ENCODE peak calls at places on chromosomes 13 and 19, in seven cellular contexts. R is HepG2, T is hepatocyte, E is neural progenitor cell, J is GM12878, Q is PC-3, L is mammary epithelial cell. H is an unnamed sample. For H3K4me1 and H3K36me3, the result is how much of the 10 kb centered on the place peaks cover.

GRCh38 chr13:98976338-98976737 is 1.5 kb downstream of the DOCK9 start:
- DNase-seq in R (no peak), T (no peak), E (no peak), J (no peak), Q (no peak), L (no peak), H (no peak)

GRCh38 chr13:28349371-28349770 is 145.6 kb downstream of the FLT1 start:
- DNase-seq in R (no peak), T (no peak), E (no peak), J (no peak), Q (no peak), L (no peak), H (no peak)

GRCh38 chr13:75493156-75493555 is 11.2 kb upstream of the TBC1D4 start:
- DNase-seq in R (no peak), T (no peak), E (no peak), J (no peak), Q (no peak), L (no peak), H (no peak)

GRCh38 chr13:30569901-30570576 is 47.7 kb upstream of the USPL1 start:
- DNase-seq in R (peak), T (peak), E (no peak), J (no peak), Q (peak), L (peak), H (no peak)

GRCh38 chr19:19499272-19499995 is 15.9 kb downstream of the TSSK6 start:
- DNase-seq in R (no peak), T (no peak), E (no peak), J (no peak), Q (no peak), L (no peak), H (no peak)

GRCh38 chr19:29630661-29631060 is 24.6 kb downstream of the POP4 start:
- DNase-seq in R (no peak), T (no peak), E (no peak), J (no peak), Q (no peak), L (no peak), H (no peak)

GRCh38 chr19:17575871-17576757 is 20.7 kb downstream of the COLGALT1 start:
- DNase-seq in R (no peak), T (no peak), E (no peak), J (no peak), Q (no peak), L (no peak), H (no peak)

GRCh38 chr13:76610819-76611415 is 275.3 kb downstream of the KCTD12 start:
- DNase-seq in R (no peak), T (no peak), E (no peak), J (no peak), Q (no peak), L (no peak), H (no peak)

GRCh38 chr19:48500830-48501445 is 10.7 kb downstream of the LMTK3 start:
- DNase-seq in R (no peak), T (no peak), E (no peak), J (no peak), Q (no peak), L (no peak), H (no peak)

GRCh38 chr13:111204438-111205177 is 89.5 kb downstream of the ARHGEF7 start:
- DNase-seq in R (peak), T (peak), E (peak), J (no peak), Q (no peak), L (peak), H (no peak)

GRCh38 chr13:36026556-36026955 is 104.6 kb downstream of the DCLK1 start:
- DNase-seq in R (no peak), T (no peak), E (no peak), J (no peak), Q (no peak), L (no peak), H (no peak)

GRCh38 chr19:6064016-6064702 is 46.1 kb downstream of the RFX2 start:
- DNase-seq in R (no peak), T (no peak), E (no peak), J (no peak), Q (peak), L (peak), H (no peak)

GRCh38 chr19:35848919-35849505 is 3.3 kb downstream of the NPHS1 start:
- DNase-seq in R (no peak), T (peak), E (no peak), J (no peak), Q (no peak), L (no peak), H (no peak)

GRCh38 chr13:107867701-107868661 is 347.4 kb downstream of the LIG4 start:
- DNase-seq in R (no peak), T (peak), E (peak), J (no peak), Q (peak), L (peak), H (no peak)

GRCh38 chr19:6236310-6237291 is 43.2 kb downstream of the MLLT1 start:
- DNase-seq in R (no peak), T (no peak), E (no peak), J (no peak), Q (peak), L (no peak), H (no peak)

GRCh38 chr19:6103217-6103644 is 7.1 kb downstream of the RFX2 start:
- DNase-seq in R (no peak), T (no peak), E (no peak), J (no peak), Q (peak), L (peak), H (no peak)

GRCh38 chr13:78604782-78605611 is 1.6 kb upstream of the POU4F1 start:
- DNase-seq in R (peak), T (no peak), E (peak), J (no peak), Q (no peak), L (peak), H (no peak)

GRCh38 chr19:17865364-17866311 is 5.9 kb downstream of the RPL18A start:
- DNase-seq in R (no peak), T (peak), E (no peak), J (no peak), Q (peak), L (peak), H (no peak)

GRCh38 chr13:95605426-95606125 is 38.9 kb downstream of the DZIP1 start:
- DNase-seq in R (no peak), T (no peak), E (no peak), J (no peak), Q (no peak), L (peak), H (no peak)

GRCh38 chr19:41529484-41530183 is 46.3 kb upstream of the CEACAM21 start:
- DNase-seq in R (no peak), T (no peak), E (no peak), J (no peak), Q (no peak), L (no peak), H (no peak)

GRCh38 chr19:5693195-5694166 is 3.4 kb downstream of the RPL36 start:
- DNase-seq in R (no peak), T (peak), E (no peak), J (no peak), Q (no peak), L (peak), H (peak)

GRCh38 chr19:8696993-8697392 is 1.6 kb downstream of the ACTL9 start:
- DNase-seq in R (no peak), T (no peak), E (no peak), J (no peak), Q (no peak), L (no peak), H (no peak)

GRCh38 chr19:39449116-39449797 is 3.9 kb downstream of the SUPT5H start:
- DNase-seq in R (no peak), T (no peak), E (no peak), J (no peak), Q (no peak), L (no peak), H (no peak)

GRCh38 chr19:39411832-39412099 is 703 bp upstream of the PLEKHG2 start:
- DNase-seq in R (peak), T (peak), E (peak), J (peak), Q (peak), L (peak), H (peak)

GRCh38 chr13:48125794-48126228 is 30.9 kb upstream of the MED4 start:
- DNase-seq in R (peak), T (peak), E (no peak), J (no peak), Q (no peak), L (no peak), H (no peak)

GRCh38 chr13:56198350-56198749 is 942.4 kb upstream of the PRR20A start:
- DNase-seq in R (no peak), T (no peak), E (no peak), J (no peak), Q (no peak), L (no peak), H (no peak)

GRCh38 chr13:112996671-112997091 is 27.7 kb downstream of the MCF2L start:
- DNase-seq in R (no peak), T (no peak), E (no peak), J (no peak), Q (no peak), L (no peak), H (no peak)
- H3K4me1 ChIP-seq in R (half or more), T (under half), E (under half), J (under half), Q (under half), L (under half), H (under half)

GRCh38 chr19:10516671-10517286 is 468 bp downstream of the S1PR5 start:
- DNase-seq in R (no peak), T (no peak), E (no peak), J (no peak), Q (no peak), L (peak), H (no peak)
- TF ChIP-seq EZH2 in R (no peak), T (no peak), E (no peak), J (no peak), Q (no peak), L (no peak), H (no peak)

DNA sequence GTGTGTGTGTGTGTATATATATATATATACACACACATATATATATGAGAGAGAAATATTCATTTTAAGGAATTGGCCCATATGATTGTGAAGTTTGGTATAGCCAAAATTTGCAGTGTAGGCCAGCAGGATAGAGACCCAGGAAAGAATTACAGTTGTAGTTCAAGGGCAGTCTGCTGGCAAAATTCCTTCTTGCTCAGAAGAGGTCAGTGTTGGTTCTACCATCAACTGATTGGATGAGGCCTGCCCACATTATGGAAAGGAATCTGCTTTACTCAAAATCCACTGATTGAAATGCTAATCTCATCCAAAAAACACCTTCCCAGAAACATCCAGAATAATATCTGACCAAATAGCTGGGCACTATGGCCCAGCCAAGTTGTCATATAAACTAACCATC is 24.0 kb downstream of the RNF6 start:
- DNase-seq in R (no peak), T (no peak), E (no peak), J (no peak), Q (no peak), L (no peak), H (no peak)
- H3K36me3 ChIP-seq in R (under half), T (under half), E (under half), J (under half), Q (under half), L (under half), H (under half)

GRCh38 chr13:21610687-21611086 is 6.7 kb upstream of the MICU2 start:
- DNase-seq in R (no peak), T (no peak), E (no peak), J (no peak), Q (no peak), L (no peak), H (no peak)
- H3K4me1 ChIP-seq in R (under half), T (under half), E (under half), J (under half), Q (under half), L (under half), H (under half)

GRCh38 chr19:1765182-1765903 is 12.0 kb downstream of the ONECUT3 start:
- DNase-seq in R (no peak), T (no peak), E (no peak), J (no peak), Q (no peak), L (no peak), H (no peak)

GRCh38 chr19:1766800-1767352 is 13.6 kb downstream of the ONECUT3 start:
- DNase-seq in R (no peak), T (no peak), E (no peak), J (no peak), Q (no peak), L (no peak), H (no peak)

GRCh38 chr19:1767464-1767933 is 14.2 kb downstream of the ONECUT3 start:
- DNase-seq in R (no peak), T (peak), E (peak), J (no peak), Q (peak), L (no peak), H (peak)

GRCh38 chr19:1764293-1764683 is 11.0 kb downstream of the ONECUT3 start:
- DNase-seq in R (no peak), T (no peak), E (no peak), J (no peak), Q (no peak), L (no peak), H (no peak)

DNA sequence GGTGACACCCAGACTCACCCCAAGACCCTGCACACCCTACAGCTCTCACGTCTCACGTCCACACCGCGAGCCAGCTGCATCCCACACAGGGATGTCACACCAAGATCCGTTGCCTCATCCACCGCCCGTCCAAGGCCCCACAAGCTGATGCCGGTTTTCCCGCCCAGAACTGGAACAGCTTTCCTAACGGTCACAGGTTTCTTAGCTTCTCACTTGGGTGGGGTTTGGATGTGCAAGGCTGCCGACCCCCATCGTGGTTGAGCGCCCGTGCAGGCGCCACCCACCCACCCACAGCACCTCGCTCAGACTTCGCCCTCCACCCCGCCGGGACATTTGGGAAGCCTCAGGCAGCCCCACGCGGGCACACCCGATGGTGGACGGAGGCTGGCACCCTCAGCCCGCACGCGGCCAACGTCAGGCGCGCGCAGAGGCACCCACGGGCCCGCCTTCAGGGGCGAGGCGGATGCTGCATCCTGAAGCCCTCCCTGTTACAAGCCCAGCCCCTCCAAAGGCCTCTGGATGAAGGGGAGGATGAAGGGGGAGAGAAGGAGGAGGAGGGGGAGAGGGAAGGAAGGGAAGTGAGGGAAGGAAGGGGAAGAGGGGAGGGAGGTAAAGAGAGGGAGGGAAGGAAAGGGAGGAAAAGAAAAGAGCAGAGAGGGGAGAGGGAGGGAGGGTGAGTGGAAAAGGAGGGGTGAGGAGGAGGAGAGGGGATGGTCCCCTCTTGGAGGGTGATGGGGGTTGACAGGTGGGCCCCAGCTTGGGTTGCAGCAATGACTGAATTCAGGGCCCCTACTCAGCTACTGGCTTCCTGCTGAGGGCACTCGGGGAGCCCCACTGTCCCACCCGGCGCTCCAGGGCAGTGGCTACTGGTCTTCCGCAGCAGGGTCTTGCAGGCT is 12.8 kb downstream of the ONECUT3 start:
- DNase-seq in R (no peak), T (no peak), E (no peak), J (no peak), Q (no peak), L (no peak), H (no peak)
- TF ChIP-seq EZH2 in R (no peak), T (peak), E (peak), J (no peak), Q (no peak), L (peak), H (no peak)

DNA sequence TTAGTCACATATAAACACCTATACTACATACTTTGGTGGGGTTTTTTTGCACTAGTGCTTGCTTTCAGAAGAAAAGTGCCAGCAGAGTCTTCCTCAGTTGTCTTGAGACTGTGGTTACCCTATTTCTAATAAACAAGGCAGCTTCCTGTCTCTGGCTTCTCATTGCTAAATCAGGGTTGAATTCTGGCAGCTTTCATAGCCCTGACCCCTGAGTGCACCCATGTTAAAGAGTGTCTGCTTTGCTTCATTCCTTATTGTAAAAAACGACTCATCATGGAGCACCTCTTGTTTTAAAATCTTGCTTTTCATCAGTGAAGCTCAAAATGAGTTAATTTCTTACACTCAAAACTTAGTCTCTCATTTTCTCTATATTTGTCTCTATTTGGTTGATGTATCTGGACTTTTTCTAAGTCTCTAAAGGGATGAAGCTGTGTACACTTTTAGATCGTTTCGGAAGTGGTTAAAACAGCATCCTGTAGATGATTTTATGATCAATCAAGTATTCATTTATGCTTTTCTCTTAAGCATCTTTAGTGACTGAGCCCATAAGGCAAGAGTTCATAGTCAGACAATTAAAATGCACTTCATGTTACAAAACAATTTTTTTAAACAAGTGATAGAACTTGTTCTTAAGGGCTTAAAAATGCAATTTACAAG is 72.1 kb downstream of the KLF12 start:
- DNase-seq in R (no peak), T (no peak), E (no peak), J (peak), Q (no peak), L (no peak), H (peak)
- H3K36me3 ChIP-seq in R (under half), T (under half), E (under half), J (under half), Q (under half), L (under half), H (under half)

GRCh38 chr19:45071969-45072790 is 4.1 kb downstream of the ZNF296 start:
- DNase-seq in R (no peak), T (no peak), E (no peak), J (no peak), Q (no peak), L (no peak), H (no peak)
- H3K4me1 ChIP-seq in R (under half), T (under half), E (under half), J (under half), Q (under half), L (under half), H (under half)

DNA sequence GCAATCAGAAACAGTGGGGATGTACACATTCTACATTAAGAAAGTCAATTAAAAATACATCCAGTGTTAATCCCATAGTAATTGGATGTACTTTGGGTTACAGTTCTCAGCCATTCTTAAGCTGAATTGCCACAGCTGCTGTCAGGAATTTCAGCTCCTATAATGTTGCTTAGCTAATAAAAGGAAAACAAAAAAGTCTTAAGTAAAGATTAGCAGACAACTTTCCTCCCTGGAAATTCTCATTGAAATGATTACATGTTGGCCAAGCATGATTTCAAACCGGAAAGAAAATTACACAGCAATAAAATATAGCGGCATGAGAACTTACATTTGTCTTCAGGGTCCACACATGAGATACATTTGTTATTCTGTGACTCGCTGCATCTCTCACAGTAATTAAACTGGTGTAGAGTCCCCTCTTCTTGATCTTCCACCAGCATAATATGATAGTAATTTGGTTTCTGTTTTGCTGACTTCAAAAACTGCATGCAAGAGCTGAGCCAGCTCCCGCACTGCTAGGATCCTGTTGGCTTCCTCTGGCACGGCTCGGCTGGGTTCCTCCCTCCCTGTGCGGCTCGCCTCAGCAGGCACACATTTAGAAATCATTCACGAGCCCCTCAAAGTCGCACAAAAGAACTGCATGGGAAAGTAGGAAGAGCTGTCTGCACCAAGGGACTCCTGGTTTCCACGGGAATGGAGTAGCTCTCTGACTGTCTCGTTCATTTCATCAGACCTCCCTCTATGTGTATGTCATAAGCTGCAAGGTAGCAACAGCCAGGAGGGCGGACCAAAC is at the start of gene HTR2A:
- DNase-seq in R (no peak), T (peak), E (peak), J (no peak), Q (peak), L (peak), H (no peak)
- TF ChIP-seq EZH2 in R (no peak), T (no peak), E (no peak), J (no peak), Q (no peak), L (no peak), H (no peak)

GRCh38 chr19:55690769-55691545 is 15.9 kb downstream of the EPN1 start:
- DNase-seq in R (no peak), T (no peak), E (no peak), J (no peak), Q (no peak), L (no peak), H (no peak)

GRCh38 chr19:55689366-55690108 is 14.5 kb downstream of the EPN1 start:
- DNase-seq in R (no peak), T (no peak), E (no peak), J (no peak), Q (no peak), L (no peak), H (no peak)

GRCh38 chr19:55688422-55689218 is 13.6 kb downstream of the EPN1 start:
- DNase-seq in R (no peak), T (peak), E (no peak), J (no peak), Q (no peak), L (no peak), H (no peak)

GRCh38 chr19:55691561-55692481 is 16.8 kb downstream of the EPN1 start:
- DNase-seq in R (no peak), T (no peak), E (no peak), J (no peak), Q (no peak), L (no peak), H (no peak)

GRCh38 chr19:55690109-55690768 is 15.2 kb downstream of the EPN1 start:
- DNase-seq in R (no peak), T (no peak), E (no peak), J (no peak), Q (no peak), L (no peak), H (no peak)
- H3K36me3 ChIP-seq in R (under half), T (under half), E (under half), J (half or more), Q (under half), L (under half), H (under half)

H was measured in MM.1S.